ENCODE peak calls at places on chromosomes 6 and 20, in eight cellular contexts. One of them, this sample, is unnamed.

GRCh38 chr6:33963351-33963750 is 159.5 kb upstream of the MLN start:
- DNase-seq in cardiac fibroblast: no peak
- DNase-seq in AG10803: no peak
- DNase-seq in AG20443: no peak
- DNase-seq in CD8-positive, alpha-beta memory T cell: peak; percentile 13
- DNase-seq in NCI-H1417 treated with DMSO at 0.1 percent for 48 hours: no peak
- DNase-seq in activated T-helper 1 cell treated with Interleukin-2 at 50 U/mL for 16 hours: no peak
- DNase-seq in fibroblast of villous mesenchyme: no peak
- DNase-seq in this sample: no peak

GRCh38 chr20:22004946-22005345 is 299.5 kb downstream of the PAX1 start:
- DNase-seq in cardiac fibroblast: peak; percentile 3
- DNase-seq in AG10803: peak; percentile 21
- DNase-seq in AG20443: no peak
- DNase-seq in CD8-positive, alpha-beta memory T cell: no peak
- DNase-seq in NCI-H1417 treated with DMSO at 0.1 percent for 48 hours: no peak
- DNase-seq in activated T-helper 1 cell treated with Interleukin-2 at 50 U/mL for 16 hours: no peak
- DNase-seq in fibroblast of villous mesenchyme: no peak
- DNase-seq in this sample: no peak

GRCh38 chr6:150704447-150705192 is 104.9 kb downstream of the PLEKHG1 start:
- DNase-seq in cardiac fibroblast: no peak
- DNase-seq in AG10803: no peak
- DNase-seq in AG20443: no peak
- DNase-seq in CD8-positive, alpha-beta memory T cell: no peak
- DNase-seq in NCI-H1417 treated with DMSO at 0.1 percent for 48 hours: no peak
- DNase-seq in activated T-helper 1 cell treated with Interleukin-2 at 50 U/mL for 16 hours: no peak
- DNase-seq in fibroblast of villous mesenchyme: no peak
- DNase-seq in this sample: no peak

GRCh38 chr6:165585060-165585459 is 78.0 kb downstream of the PDE10A start:
- DNase-seq in cardiac fibroblast: peak; percentile 87
- DNase-seq in AG10803: no peak
- DNase-seq in AG20443: no peak
- DNase-seq in CD8-positive, alpha-beta memory T cell: no peak
- DNase-seq in NCI-H1417 treated with DMSO at 0.1 percent for 48 hours: no peak
- DNase-seq in activated T-helper 1 cell treated with Interleukin-2 at 50 U/mL for 16 hours: no peak
- DNase-seq in fibroblast of villous mesenchyme: peak; percentile 54
- DNase-seq in this sample: no peak

GRCh38 chr6:164396071-164397047 is 913.0 kb downstream of the C6orf118 start:
- DNase-seq in cardiac fibroblast: peak; percentile 29
- DNase-seq in AG10803: peak; percentile 1
- DNase-seq in AG20443: peak; percentile 10
- DNase-seq in CD8-positive, alpha-beta memory T cell: no peak
- DNase-seq in NCI-H1417 treated with DMSO at 0.1 percent for 48 hours: no peak
- DNase-seq in activated T-helper 1 cell treated with Interleukin-2 at 50 U/mL for 16 hours: no peak
- DNase-seq in fibroblast of villous mesenchyme: peak; percentile 23
- DNase-seq in this sample: peak; percentile 2

GRCh38 chr6:44594471-44594870 is 207.0 kb downstream of the CDC5L start:
- DNase-seq in cardiac fibroblast: no peak
- DNase-seq in AG10803: no peak
- DNase-seq in AG20443: no peak
- DNase-seq in CD8-positive, alpha-beta memory T cell: no peak
- DNase-seq in NCI-H1417 treated with DMSO at 0.1 percent for 48 hours: no peak
- DNase-seq in activated T-helper 1 cell treated with Interleukin-2 at 50 U/mL for 16 hours: no peak
- DNase-seq in fibroblast of villous mesenchyme: no peak
- DNase-seq in this sample: no peak

GRCh38 chr6:30883743-30884520 is at the start of gene DDR1:
- DNase-seq in cardiac fibroblast: peak; percentile 34
- DNase-seq in AG10803: peak; percentile 57
- DNase-seq in AG20443: peak; percentile 87
- DNase-seq in CD8-positive, alpha-beta memory T cell: peak; percentile 65
- DNase-seq in NCI-H1417 treated with DMSO at 0.1 percent for 48 hours: no peak
- DNase-seq in activated T-helper 1 cell treated with Interleukin-2 at 50 U/mL for 16 hours: peak; percentile 38
- DNase-seq in fibroblast of villous mesenchyme: peak; percentile 65
- DNase-seq in this sample: no peak

GRCh38 chr6:97203343-97203742 is 79.7 kb downstream of the MMS22L start:
- DNase-seq in cardiac fibroblast: no peak
- DNase-seq in AG10803: peak; percentile 8
- DNase-seq in AG20443: no peak
- DNase-seq in CD8-positive, alpha-beta memory T cell: no peak
- DNase-seq in NCI-H1417 treated with DMSO at 0.1 percent for 48 hours: no peak
- DNase-seq in activated T-helper 1 cell treated with Interleukin-2 at 50 U/mL for 16 hours: no peak
- DNase-seq in fibroblast of villous mesenchyme: peak; percentile 91
- DNase-seq in this sample: no peak

GRCh38 chr6:118333772-118334171 is 214.3 kb upstream of the PLN start:
- DNase-seq in cardiac fibroblast: no peak
- DNase-seq in AG10803: no peak
- DNase-seq in AG20443: no peak
- DNase-seq in CD8-positive, alpha-beta memory T cell: no peak
- DNase-seq in NCI-H1417 treated with DMSO at 0.1 percent for 48 hours: no peak
- DNase-seq in activated T-helper 1 cell treated with Interleukin-2 at 50 U/mL for 16 hours: no peak
- DNase-seq in fibroblast of villous mesenchyme: no peak
- DNase-seq in this sample: no peak

GRCh38 chr6:33592595-33593413 is 12.7 kb upstream of the BAK1 start:
- DNase-seq in cardiac fibroblast: no peak
- DNase-seq in AG10803: no peak
- DNase-seq in AG20443: no peak
- DNase-seq in CD8-positive, alpha-beta memory T cell: peak; percentile 65
- DNase-seq in NCI-H1417 treated with DMSO at 0.1 percent for 48 hours: no peak
- DNase-seq in activated T-helper 1 cell treated with Interleukin-2 at 50 U/mL for 16 hours: peak; percentile 31
- DNase-seq in fibroblast of villous mesenchyme: no peak
- DNase-seq in this sample: no peak

GRCh38 chr6:101454106-101454676 is 60.7 kb downstream of the GRIK2 start:
- DNase-seq in cardiac fibroblast: no peak
- DNase-seq in AG10803: no peak
- DNase-seq in AG20443: no peak
- DNase-seq in CD8-positive, alpha-beta memory T cell: no peak
- DNase-seq in NCI-H1417 treated with DMSO at 0.1 percent for 48 hours: no peak
- DNase-seq in activated T-helper 1 cell treated with Interleukin-2 at 50 U/mL for 16 hours: no peak
- DNase-seq in fibroblast of villous mesenchyme: peak; percentile 52
- DNase-seq in this sample: no peak

GRCh38 chr6:3835055-3835731 is 14.0 kb upstream of the FAM50B start:
- DNase-seq in cardiac fibroblast: peak; percentile 34
- DNase-seq in AG10803: peak; percentile 52
- DNase-seq in AG20443: peak; percentile 55
- DNase-seq in CD8-positive, alpha-beta memory T cell: no peak
- DNase-seq in NCI-H1417 treated with DMSO at 0.1 percent for 48 hours: no peak
- DNase-seq in activated T-helper 1 cell treated with Interleukin-2 at 50 U/mL for 16 hours: no peak
- DNase-seq in fibroblast of villous mesenchyme: peak; percentile 62
- DNase-seq in this sample: peak; percentile 89

GRCh38 chr20:32582659-32583580 is 2.2 kb downstream of the NOL4L start:
- DNase-seq in cardiac fibroblast: no peak
- DNase-seq in AG10803: no peak
- DNase-seq in AG20443: peak; percentile 64
- DNase-seq in CD8-positive, alpha-beta memory T cell: no peak
- DNase-seq in NCI-H1417 treated with DMSO at 0.1 percent for 48 hours: no peak
- DNase-seq in activated T-helper 1 cell treated with Interleukin-2 at 50 U/mL for 16 hours: peak; percentile 17
- DNase-seq in fibroblast of villous mesenchyme: peak; percentile 18
- DNase-seq in this sample: no peak

GRCh38 chr6:6968731-6969552 is 138.8 kb upstream of the RREB1 start:
- DNase-seq in cardiac fibroblast: no peak
- DNase-seq in AG10803: no peak
- DNase-seq in AG20443: no peak
- DNase-seq in CD8-positive, alpha-beta memory T cell: no peak
- DNase-seq in NCI-H1417 treated with DMSO at 0.1 percent for 48 hours: no peak
- DNase-seq in activated T-helper 1 cell treated with Interleukin-2 at 50 U/mL for 16 hours: no peak
- DNase-seq in fibroblast of villous mesenchyme: no peak
- DNase-seq in this sample: no peak

GRCh38 chr20:4912380-4913142 is 88.7 kb downstream of the SLC23A2 start:
- DNase-seq in cardiac fibroblast: no peak
- DNase-seq in AG10803: no peak
- DNase-seq in AG20443: no peak
- DNase-seq in CD8-positive, alpha-beta memory T cell: no peak
- DNase-seq in NCI-H1417 treated with DMSO at 0.1 percent for 48 hours: no peak
- DNase-seq in activated T-helper 1 cell treated with Interleukin-2 at 50 U/mL for 16 hours: no peak
- DNase-seq in fibroblast of villous mesenchyme: no peak
- DNase-seq in this sample: no peak

GRCh38 chr6:150491796-150492142 is 107.9 kb upstream of the PLEKHG1 start:
- DNase-seq in cardiac fibroblast: no peak
- DNase-seq in AG10803: no peak
- DNase-seq in AG20443: no peak
- DNase-seq in CD8-positive, alpha-beta memory T cell: no peak
- DNase-seq in NCI-H1417 treated with DMSO at 0.1 percent for 48 hours: no peak
- DNase-seq in activated T-helper 1 cell treated with Interleukin-2 at 50 U/mL for 16 hours: no peak
- DNase-seq in fibroblast of villous mesenchyme: no peak
- DNase-seq in this sample: no peak

GRCh38 chr20:1800777-1801176 is 94.4 kb upstream of the SIRPA start:
- DNase-seq in cardiac fibroblast: peak; percentile 57
- DNase-seq in AG10803: peak; percentile 50
- DNase-seq in AG20443: peak; percentile 52
- DNase-seq in CD8-positive, alpha-beta memory T cell: no peak
- DNase-seq in NCI-H1417 treated with DMSO at 0.1 percent for 48 hours: no peak
- DNase-seq in activated T-helper 1 cell treated with Interleukin-2 at 50 U/mL for 16 hours: no peak
- DNase-seq in fibroblast of villous mesenchyme: peak; percentile 36
- DNase-seq in this sample: no peak

GRCh38 chr6:3755637-3756515 is 4.4 kb upstream of the PXDC1 start:
- DNase-seq in cardiac fibroblast: no peak
- DNase-seq in AG10803: no peak
- DNase-seq in AG20443: no peak
- DNase-seq in CD8-positive, alpha-beta memory T cell: no peak
- DNase-seq in NCI-H1417 treated with DMSO at 0.1 percent for 48 hours: no peak
- DNase-seq in activated T-helper 1 cell treated with Interleukin-2 at 50 U/mL for 16 hours: no peak
- DNase-seq in fibroblast of villous mesenchyme: no peak
- DNase-seq in this sample: no peak

GRCh38 chr6:150977276-150977675 is 111.8 kb downstream of the MTHFD1L start:
- DNase-seq in cardiac fibroblast: peak; percentile 62
- DNase-seq in AG10803: peak; percentile 47
- DNase-seq in AG20443: peak; percentile 40
- DNase-seq in CD8-positive, alpha-beta memory T cell: no peak
- DNase-seq in NCI-H1417 treated with DMSO at 0.1 percent for 48 hours: no peak
- DNase-seq in activated T-helper 1 cell treated with Interleukin-2 at 50 U/mL for 16 hours: no peak
- DNase-seq in fibroblast of villous mesenchyme: peak; percentile 58
- DNase-seq in this sample: no peak

GRCh38 chr6:148055410-148055809 is 287.2 kb upstream of the SASH1 start:
- DNase-seq in cardiac fibroblast: no peak
- DNase-seq in AG10803: no peak
- DNase-seq in AG20443: no peak
- DNase-seq in CD8-positive, alpha-beta memory T cell: no peak
- DNase-seq in NCI-H1417 treated with DMSO at 0.1 percent for 48 hours: no peak
- DNase-seq in activated T-helper 1 cell treated with Interleukin-2 at 50 U/mL for 16 hours: no peak
- DNase-seq in fibroblast of villous mesenchyme: no peak
- DNase-seq in this sample: no peak

GRCh38 chr6:117545161-117545595 is 57.1 kb downstream of the GOPC start:
- DNase-seq in cardiac fibroblast: no peak
- DNase-seq in AG10803: no peak
- DNase-seq in AG20443: no peak
- DNase-seq in CD8-positive, alpha-beta memory T cell: no peak
- DNase-seq in NCI-H1417 treated with DMSO at 0.1 percent for 48 hours: no peak
- DNase-seq in activated T-helper 1 cell treated with Interleukin-2 at 50 U/mL for 16 hours: no peak
- DNase-seq in fibroblast of villous mesenchyme: no peak
- DNase-seq in this sample: no peak

GRCh38 chr20:49415005-49415663 is 67.3 kb downstream of the KCNB1 start:
- DNase-seq in cardiac fibroblast: no peak
- DNase-seq in AG10803: no peak
- DNase-seq in AG20443: no peak
- DNase-seq in CD8-positive, alpha-beta memory T cell: no peak
- DNase-seq in NCI-H1417 treated with DMSO at 0.1 percent for 48 hours: no peak
- DNase-seq in activated T-helper 1 cell treated with Interleukin-2 at 50 U/mL for 16 hours: no peak
- DNase-seq in fibroblast of villous mesenchyme: no peak
- DNase-seq in this sample: no peak

GRCh38 chr6:169905041-169905807 is 153.8 kb downstream of the ERMARD start:
- DNase-seq in cardiac fibroblast: peak; percentile 56
- DNase-seq in AG10803: peak; percentile 20
- DNase-seq in AG20443: peak; percentile 22
- DNase-seq in CD8-positive, alpha-beta memory T cell: no peak
- DNase-seq in NCI-H1417 treated with DMSO at 0.1 percent for 48 hours: no peak
- DNase-seq in activated T-helper 1 cell treated with Interleukin-2 at 50 U/mL for 16 hours: no peak
- DNase-seq in fibroblast of villous mesenchyme: peak; percentile 75
- DNase-seq in this sample: peak; percentile 46

GRCh38 chr20:17808357-17808756 is 108.6 kb downstream of the BANF2 start:
- DNase-seq in cardiac fibroblast: peak; percentile 88
- DNase-seq in AG10803: peak; percentile 68
- DNase-seq in AG20443: peak; percentile 65
- DNase-seq in CD8-positive, alpha-beta memory T cell: no peak
- DNase-seq in NCI-H1417 treated with DMSO at 0.1 percent for 48 hours: no peak
- DNase-seq in activated T-helper 1 cell treated with Interleukin-2 at 50 U/mL for 16 hours: no peak
- DNase-seq in fibroblast of villous mesenchyme: peak; percentile 89
- DNase-seq in this sample: peak; percentile 92

GRCh38 chr6:111260570-111261298 is 173.4 kb downstream of the SLC16A10 start:
- DNase-seq in cardiac fibroblast: no peak
- DNase-seq in AG10803: no peak
- DNase-seq in AG20443: no peak
- DNase-seq in CD8-positive, alpha-beta memory T cell: peak; percentile 45
- DNase-seq in NCI-H1417 treated with DMSO at 0.1 percent for 48 hours: no peak
- DNase-seq in activated T-helper 1 cell treated with Interleukin-2 at 50 U/mL for 16 hours: no peak
- DNase-seq in fibroblast of villous mesenchyme: no peak
- DNase-seq in this sample: no peak

GRCh38 chr6:42197574-42198362 is 3.0 kb upstream of the GUCA1B start:
- DNase-seq in cardiac fibroblast: peak; percentile 82
- DNase-seq in AG10803: peak; percentile 84
- DNase-seq in AG20443: peak; percentile 61
- DNase-seq in CD8-positive, alpha-beta memory T cell: no peak
- DNase-seq in NCI-H1417 treated with DMSO at 0.1 percent for 48 hours: no peak
- DNase-seq in activated T-helper 1 cell treated with Interleukin-2 at 50 U/mL for 16 hours: no peak
- DNase-seq in fibroblast of villous mesenchyme: peak; percentile 89
- DNase-seq in this sample: peak; percentile 40

This sample was measured in stromal cell of bone marrow.